ENCODE peak calls at places on chromosomes 5 and 9, in six cellular contexts. F, W, S, Z, Y and I are unnamed samples.

GRCh38 chr5:135085133-135085935 is 51.3 kb upstream of the PITX1 start:
- DNase-seq in W (no peak), F (peak), Y (no peak), S (no peak), Z (peak), I (peak)

GRCh38 chr5:177347699-177348098 is 3.8 kb downstream of the LMAN2 start:
- DNase-seq in Y (no peak), S (no peak), Z (no peak), W (no peak), F (no peak), I (no peak)

GRCh38 chr5:110844251-110844650 is 105.4 kb downstream of the SLC25A46 start:
- DNase-seq in Y (no peak), Z (no peak), W (no peak), F (peak), S (no peak), I (no peak)

GRCh38 chr5:134438268-134438622 is 26.6 kb upstream of the CDKN2AIPNL start:
- DNase-seq in Z (no peak), S (no peak), Y (no peak), W (no peak), F (peak), I (peak)

GRCh38 chr5:175035882-175036533 is 311.6 kb downstream of the MSX2 start:
- DNase-seq in F (no peak), W (no peak), Z (peak), S (no peak), Y (no peak), I (no peak)

GRCh38 chr5:113047733-113048652 is 71.4 kb downstream of the DCP2 start:
- DNase-seq in Z (no peak), Y (no peak), F (no peak), S (peak), W (no peak), I (no peak)

GRCh38 chr9:2992427-2992826 is 148.5 kb upstream of the PUM3 start:
- DNase-seq in S (no peak), F (no peak), W (no peak), Z (no peak), Y (no peak), I (no peak)

GRCh38 chr9:130775336-130775991 is 59.6 kb upstream of the ABL1 start:
- DNase-seq in F (no peak), Z (no peak), S (no peak), W (no peak), Y (no peak), I (no peak)

GRCh38 chr5:170420809-170421412 is 31.7 kb upstream of the KCNMB1 start:
- DNase-seq in Z (peak), S (peak), F (peak), W (peak), Y (peak), I (peak)

GRCh38 chr5:56264417-56265025 is 31.4 kb upstream of the ANKRD55 start:
- DNase-seq in S (peak), W (peak), Z (peak), Y (peak), F (peak), I (peak)

GRCh38 chr9:131503626-131504465 is 1.1 kb downstream of the POMT1 start:
- DNase-seq in W (peak), Z (no peak), S (no peak), F (peak), Y (peak), I (peak)

GRCh38 chr9:88256216-88256615 is 117.9 kb upstream of the SPATA31C2 start:
- DNase-seq in Y (no peak), S (no peak), Z (no peak), F (no peak), W (no peak), I (no peak)

GRCh38 chr5:126723643-126724042 is 53.3 kb upstream of the LMNB1 start:
- DNase-seq in Y (no peak), Z (no peak), F (no peak), W (no peak), S (no peak), I (peak)

GRCh38 chr9:126927419-126927818 is 12.8 kb downstream of the RALGPS1 start:
- DNase-seq in Y (no peak), W (no peak), S (no peak), F (no peak), Z (no peak), I (no peak)

GRCh38 chr5:1428107-1428506 is 17.1 kb downstream of the SLC6A3 start:
- DNase-seq in F (no peak), S (no peak), Z (no peak), W (no peak), Y (no peak), I (no peak)

GRCh38 chr5:138132543-138132942 is 6.7 kb downstream of the NME5 start:
- DNase-seq in W (no peak), S (no peak), Z (no peak), F (no peak), Y (no peak), I (no peak)

GRCh38 chr9:126363847-126364671 is 37.4 kb downstream of the MVB12B start:
- DNase-seq in Y (no peak), Z (no peak), F (peak), W (no peak), S (no peak), I (no peak)

GRCh38 chr9:128629852-128630545 is 26.6 kb downstream of the DYNC2I2 start:
- DNase-seq in Z (no peak), Y (no peak), W (no peak), F (no peak), S (no peak), I (no peak)
- H3K27ac ChIP-seq in Z (peak), Y (no peak), W (peak), F (no peak), S (no peak), I (peak)

GRCh38 chr5:108797986-108798385 is 50.3 kb downstream of the FER start:
- DNase-seq in S (no peak), W (no peak), Z (no peak), F (no peak), Y (no peak), I (no peak)

GRCh38 chr5:108801301-108801700 is 53.6 kb downstream of the FER start:
- DNase-seq in Y (no peak), W (no peak), S (no peak), Z (no peak), F (no peak), I (no peak)

GRCh38 chr5:108797396-108797795 is 49.7 kb downstream of the FER start:
- DNase-seq in Z (no peak), W (no peak), S (no peak), Y (no peak), F (peak), I (no peak)

GRCh38 chr5:108801776-108802175 is 54.1 kb downstream of the FER start:
- DNase-seq in F (peak), S (no peak), Y (no peak), Z (peak), W (no peak), I (peak)

GRCh38 chr5:108798866-108799265 is 51.2 kb downstream of the FER start:
- DNase-seq in W (no peak), Z (no peak), Y (no peak), S (no peak), F (peak), I (peak)
- H3K9ac ChIP-seq in W (no peak), Z (no peak), Y (peak), S (no peak), F (no peak), I (peak)

GRCh38 chr9:114308361-114308950 is 14.4 kb upstream of the ORM1 start:
- DNase-seq in S (no peak), Z (no peak), F (no peak), Y (no peak), W (no peak), I (no peak)
- TF ChIP-seq EZH2phosphoT487 in S (no peak), Z (no peak), F (no peak), Y (no peak), W (no peak), I (no peak)

DNA sequence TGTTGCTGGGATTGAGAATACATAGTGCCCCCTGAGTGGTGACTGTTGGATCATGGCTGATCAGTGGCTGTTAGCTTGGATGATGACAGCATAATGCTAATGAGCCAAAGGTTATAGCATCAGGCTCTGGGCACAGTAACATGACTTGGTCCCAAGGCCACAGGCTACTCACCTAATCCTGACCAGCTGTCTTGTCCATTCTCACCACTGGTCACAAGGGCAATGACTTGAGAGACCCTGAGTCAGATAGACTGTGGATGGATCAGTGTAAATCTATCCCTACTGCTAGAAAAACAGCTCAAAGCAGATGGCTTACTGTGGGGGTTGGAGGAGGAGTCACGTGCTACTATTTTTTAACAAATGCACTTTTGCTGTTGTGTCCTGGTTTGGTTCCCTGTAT is 74.7 kb downstream of the AOPEP start:
- DNase-seq in Y (no peak), Z (no peak), S (no peak), F (no peak), W (no peak), I (peak)
- H3K27ac ChIP-seq in Y (peak), Z (no peak), S (no peak), F (no peak), W (no peak), I (peak)

GRCh38 chr5:19270153-19270552 is 717.8 kb downstream of the CDH18 start:
- DNase-seq in F (no peak), Y (no peak), W (peak), Z (no peak), S (peak), I (no peak)
- H3K9ac ChIP-seq in F (no peak), Y (no peak), W (no peak), Z (no peak), S (peak), I (no peak)

GRCh38 chr9:77751341-77752091 is 103.4 kb upstream of the GNA14 start:
- DNase-seq in S (peak), F (peak), W (peak), Z (peak), Y (peak), I (peak)
- TF ChIP-seq EZH2phosphoT487 in S (no peak), F (no peak), W (no peak), Z (no peak), Y (no peak), I (no peak)

GRCh38 chr5:62312036-62312435 is 6.0 kb downstream of the KIF2A start:
- DNase-seq in Z (no peak), W (no peak), S (no peak), Y (no peak), F (no peak), I (peak)
- H3K27ac ChIP-seq in Z (no peak), W (no peak), S (no peak), Y (no peak), F (peak), I (peak)

GRCh38 chr9:122213102-122213588 is 15.6 kb downstream of the LHX6 start:
- DNase-seq in F (no peak), Z (no peak), Y (no peak), W (no peak), S (no peak), I (no peak)
- H3K9ac ChIP-seq in F (peak), Z (peak), Y (no peak), W (no peak), S (no peak), I (no peak)

GRCh38 chr9:133759146-133759900 is 21.2 kb upstream of the SARDH start:
- DNase-seq in Z (peak), Y (peak), S (no peak), F (no peak), W (no peak), I (no peak)
- TF ChIP-seq EZH2phosphoT487 in Z (no peak), Y (no peak), S (no peak), F (no peak), W (no peak), I (no peak)

GRCh38 chr9:97635026-97635425 is 1.4 kb downstream of the NCBP1 start:
- DNase-seq in W (no peak), Y (no peak), F (peak), Z (no peak), S (no peak), I (no peak)
- H3K27ac ChIP-seq in W (no peak), Y (peak), F (no peak), Z (peak), S (no peak), I (peak)